ENCODE peak calls at places on chromosome 6, in eight cellular contexts. G is neural progenitor cell; L is mammary epithelial cell; B is ovary; Y is CD8-positive, alpha-beta T cell; M is heart left ventricle; N is pancreas; U is body of pancreas. W is an unnamed sample. For H3K9me3 and H3K27me3, the result is how much of the 10 kb centered on the place peaks cover.

GRCh38 chr6:129416337-129416990 is 293.5 kb downstream of the ARHGAP18 start:
- DNase-seq in G (no peak), L (no peak), B (no peak), Y (no peak), M (peak), N (no peak), U (no peak), W (no peak)

GRCh38 chr6:89562114-89562815 is 76.3 kb downstream of the LYRM2 start:
- DNase-seq in G (peak), L (no peak), B (no peak), Y (no peak), M (no peak), N (no peak), U (no peak), W (no peak)

GRCh38 chr6:53496100-53496499 is 48.8 kb downstream of the GCLC start:
- DNase-seq in G (no peak), L (no peak), B (no peak), Y (no peak), M (no peak), N (no peak), U (no peak), W (no peak)

GRCh38 chr6:129699661-129700060 is 10.3 kb downstream of the ARHGAP18 start:
- DNase-seq in G (no peak), L (no peak), B (no peak), Y (no peak), M (no peak), N (no peak), U (no peak), W (no peak)

GRCh38 chr6:33123732-33124524 is 48.1 kb downstream of the HLA-DPB1 start:
- DNase-seq in G (peak), L (no peak), B (no peak), Y (no peak), M (no peak), N (no peak), U (no peak), W (no peak)

GRCh38 chr6:163460307-163460782 is 45.8 kb downstream of the QKI start:
- DNase-seq in G (peak), L (no peak), B (no peak), Y (peak), M (no peak), N (no peak), U (no peak), W (peak)

GRCh38 chr6:109282732-109283131 is 99.5 kb downstream of the CD164 start:
- DNase-seq in G (no peak), L (no peak), B (no peak), Y (no peak), M (no peak), N (no peak), U (no peak), W (no peak)

GRCh38 chr6:11912420-11912819 is 99.7 kb upstream of the HIVEP1 start:
- DNase-seq in G (no peak), L (no peak), B (no peak), Y (no peak), M (no peak), N (no peak), U (no peak), W (no peak)

GRCh38 chr6:8130399-8130798 is 28.1 kb upstream of the EEF1E1 start:
- DNase-seq in G (no peak), L (no peak), B (no peak), Y (no peak), M (no peak), N (no peak), U (no peak), W (no peak)

GRCh38 chr6:82363368-82364086 is at the start of gene TPBG:
- DNase-seq in G (peak), L (peak), B (peak), Y (no peak), M (peak), N (peak), U (peak), W (no peak)

GRCh38 chr6:158257425-158257759 is 54.9 kb upstream of the TULP4 start:
- DNase-seq in G (no peak), L (no peak), B (no peak), Y (no peak), M (no peak), N (no peak), U (no peak), W (no peak)

GRCh38 chr6:128464790-128465189 is 55.6 kb downstream of the PTPRK start:
- DNase-seq in G (no peak), L (no peak), B (no peak), Y (no peak), M (no peak), N (no peak), U (no peak), W (no peak)

GRCh38 chr6:144263786-144264185 is 21.3 kb upstream of the UTRN start:
- DNase-seq in G (no peak), L (no peak), B (no peak), Y (no peak), M (no peak), N (no peak), U (no peak), W (no peak)

GRCh38 chr6:32700391-32701040 is 34.1 kb upstream of the HLA-DQB1 start:
- DNase-seq in G (peak), L (peak), B (peak), Y (peak), M (no peak), N (peak), U (peak), W (peak)

GRCh38 chr6:116144590-116144989 is 18.7 kb upstream of the COL10A1 start:
- DNase-seq in G (no peak), L (peak), B (no peak), Y (no peak), M (no peak), N (no peak), U (no peak), W (no peak)

GRCh38 chr6:11448038-11448437 is 89.5 kb upstream of the TMEM170B start:
- DNase-seq in G (no peak), L (no peak), B (no peak), Y (no peak), M (no peak), N (no peak), U (no peak), W (no peak)

GRCh38 chr6:131101911-131102680 is 33.2 kb upstream of the AKAP7 start:
- DNase-seq in G (no peak), L (peak), B (no peak), Y (no peak), M (no peak), N (no peak), U (no peak), W (no peak)

GRCh38 chr6:43644940-43645612 is at the start of gene RSPH9:
- DNase-seq in G (peak), L (no peak), B (peak), Y (peak), M (peak), N (peak), U (peak), W (peak)

GRCh38 chr6:71473908-71474307 is 185.3 kb downstream of the OGFRL1 start:
- DNase-seq in G (no peak), L (peak), B (no peak), Y (no peak), M (peak), N (no peak), U (peak), W (no peak)

GRCh38 chr6:136795996-136796395 is 3.7 kb upstream of the MAP3K5 start:
- DNase-seq in G (no peak), L (no peak), B (no peak), Y (no peak), M (no peak), N (no peak), U (no peak), W (no peak)

GRCh38 chr6:83417880-83418663 is 12.8 kb downstream of the ME1 start:
- DNase-seq in G (peak), L (peak), B (no peak), Y (no peak), M (no peak), N (no peak), U (no peak), W (no peak)

GRCh38 chr6:27214126-27214601 is 33.3 kb upstream of the PRSS16 start:
- DNase-seq in G (no peak), L (no peak), B (no peak), Y (no peak), M (no peak), N (no peak), U (no peak), W (no peak)

GRCh38 chr6:111427341-111428116 is 55.5 kb downstream of the REV3L start:
- DNase-seq in G (no peak), L (peak), B (no peak), Y (no peak), M (no peak), N (no peak), U (no peak), W (peak)

GRCh38 chr6:114171473-114171872 is 171.3 kb downstream of the HS3ST5 start:
- DNase-seq in G (no peak), L (no peak), B (no peak), Y (no peak), M (no peak), N (no peak), U (no peak), W (no peak)

GRCh38 chr6:127299522-127300240 is 33.0 kb downstream of the RNF146 start:
- DNase-seq in G (no peak), L (no peak), B (no peak), Y (no peak), M (no peak), N (no peak), U (no peak), W (no peak)

DNA sequence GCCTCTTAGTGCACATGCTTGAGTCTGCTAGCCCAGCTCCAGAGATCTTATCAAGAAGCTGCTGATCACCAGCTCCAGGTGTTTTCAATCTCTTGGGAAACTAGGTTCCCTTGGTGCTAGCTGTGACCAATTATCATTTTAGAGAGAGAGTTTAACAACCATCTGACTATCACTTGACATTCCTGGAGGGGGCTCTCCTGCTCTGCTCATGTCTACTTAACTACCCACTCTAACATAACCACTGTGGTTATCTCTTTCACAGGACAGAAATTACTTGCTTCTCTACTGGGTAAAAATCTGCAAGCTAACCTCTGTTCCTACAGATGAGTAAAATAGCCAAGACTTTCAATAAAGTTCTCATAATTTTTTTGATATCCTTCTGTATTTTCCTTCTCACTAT is 823.4 kb upstream of the GJE1 start:
- DNase-seq in G (no peak), L (no peak), B (no peak), Y (no peak), M (no peak), N (no peak), U (no peak), W (no peak)
- H3K9me3 ChIP-seq in G (under half), L (under half), B (under half), Y (under half), M (under half), N (under half), U (under half), W (under half)

DNA sequence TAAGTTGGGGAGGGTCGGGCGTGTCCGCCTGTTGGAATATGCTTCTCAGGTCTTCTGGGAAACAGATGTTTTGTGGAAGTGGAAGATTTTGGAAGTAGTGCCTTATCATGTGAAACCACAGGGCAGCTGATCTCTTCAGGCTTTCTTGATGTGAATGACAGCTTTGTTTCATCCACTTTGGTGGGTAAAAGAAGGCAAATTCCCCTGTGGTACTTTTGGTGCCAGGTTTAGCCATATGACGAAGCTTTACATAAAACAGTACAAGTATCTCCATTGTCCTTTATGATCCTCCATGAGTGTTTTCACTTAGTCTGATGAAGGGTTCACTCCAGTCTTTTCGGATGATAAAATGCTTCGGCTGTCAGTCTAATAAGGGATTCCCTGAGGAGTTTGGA is 4.6 kb downstream of the IRF4 start:
- DNase-seq in G (no peak), L (no peak), B (no peak), Y (no peak), M (no peak), N (no peak), U (no peak), W (no peak)
- H3K27me3 ChIP-seq in G (half or more), L (under half), B (under half), Y (under half), M (under half), N (under half), U (under half), W (under half)

GRCh38 chr6:3090013-3090412 is 21.7 kb downstream of the RIPK1 start:
- DNase-seq in G (no peak), L (no peak), B (no peak), Y (no peak), M (no peak), N (no peak), U (no peak), W (no peak)
- H3K9me3 ChIP-seq in G (under half), L (under half), B (under half), Y (under half), M (under half), N (under half), U (under half), W (under half)

DNA sequence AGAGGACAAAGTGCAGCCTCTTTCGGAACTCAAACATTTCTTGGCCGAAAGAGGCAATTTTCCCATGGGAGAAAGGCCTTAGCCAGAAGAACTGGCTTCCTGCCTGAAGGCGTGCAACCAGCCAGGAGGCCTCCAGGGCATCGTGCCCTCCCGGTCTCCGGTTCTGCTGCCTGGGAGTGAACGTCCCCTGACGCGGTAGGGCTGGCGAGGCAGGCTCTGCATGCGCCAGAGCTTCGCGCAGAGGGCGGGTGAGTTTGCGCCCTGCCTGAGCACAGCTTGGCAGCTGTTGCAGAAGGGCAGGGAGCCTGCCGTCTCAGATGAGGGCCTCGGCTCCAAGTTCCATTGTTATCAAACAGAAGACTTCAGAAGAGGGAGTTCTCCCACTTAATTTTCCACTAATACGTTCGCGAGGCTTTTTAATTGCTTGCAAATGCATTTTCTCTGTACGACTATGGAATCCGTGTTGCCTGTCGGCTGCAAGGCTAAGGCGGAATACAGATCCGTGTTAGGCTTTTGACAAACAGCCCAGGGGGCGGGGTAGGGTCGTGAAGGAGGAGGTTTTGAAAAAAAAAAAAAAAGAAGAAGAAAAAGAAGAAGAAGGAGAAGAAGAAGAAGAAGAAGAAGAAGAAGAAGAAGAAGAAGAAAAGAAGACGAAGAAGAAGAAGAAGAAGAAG is 5.5 kb upstream of the TFAP2D start:
- DNase-seq in G (peak), L (no peak), B (no peak), Y (no peak), M (no peak), N (no peak), U (peak), W (no peak)
- H3K27me3 ChIP-seq in G (half or more), L (under half), B (under half), Y (under half), M (under half), N (under half), U (under half), W (under half)

DNA sequence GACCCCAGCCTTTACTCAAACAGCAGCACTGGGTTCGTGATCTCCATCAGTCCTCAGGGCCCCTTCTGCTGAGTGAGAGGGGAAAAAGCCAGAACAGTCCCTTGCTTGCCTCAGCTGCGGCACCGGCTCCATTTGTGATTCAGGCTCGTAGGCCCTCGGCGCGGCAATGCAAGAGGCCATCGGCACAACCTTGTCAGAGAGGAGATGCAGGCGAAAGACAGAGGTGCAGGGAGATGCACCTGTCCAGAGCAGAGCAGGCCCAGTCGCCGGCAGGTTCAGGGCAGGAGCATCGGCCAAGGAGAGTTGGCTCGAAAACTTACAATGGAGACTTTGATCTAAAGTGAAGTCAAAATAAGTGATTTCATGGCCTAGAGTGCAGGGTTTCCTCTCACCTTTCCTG is 171.6 kb downstream of the SMOC2 start:
- DNase-seq in G (no peak), L (no peak), B (no peak), Y (no peak), M (no peak), N (no peak), U (no peak), W (no peak)
- H3K9me3 ChIP-seq in G (under half), L (under half), B (under half), Y (under half), M (under half), N (under half), U (under half), W (under half)

W was measured in naive thymus-derived CD4-positive, alpha-beta T cell.